ENCODE peak calls at places on chromosomes 2 and 18, in seven cellular contexts. One of them, this sample, is unnamed.

GRCh38 chr18:32093106-32093511 is 1.4 kb downstream of the RNF138 start:
- DNase-seq in kidney epithelial cell: no peak
- DNase-seq in HFFc6: peak; percentile 45
- DNase-seq in activated naive CD4-positive, alpha-beta T cell: peak; percentile 11
- DNase-seq in fibroblast of pulmonary artery: peak; percentile 58
- DNase-seq in AML-193: peak; percentile 48
- DNase-seq in fibroblast of the conjunctiva: peak; percentile 22
- DNase-seq in this sample: no peak

GRCh38 chr18:6055711-6056110 is 160.4 kb upstream of the TMEM200C start:
- DNase-seq in fibroblast of the conjunctiva: no peak
- DNase-seq in AML-193: no peak
- DNase-seq in activated naive CD4-positive, alpha-beta T cell: no peak
- DNase-seq in kidney epithelial cell: no peak
- DNase-seq in HFFc6: peak; percentile 40
- DNase-seq in fibroblast of pulmonary artery: peak; percentile 45
- DNase-seq in this sample: no peak

GRCh38 chr2:636649-637405 is 40.4 kb downstream of the TMEM18 start:
- DNase-seq in AML-193: peak; percentile 12
- DNase-seq in fibroblast of pulmonary artery: peak; percentile 70
- DNase-seq in activated naive CD4-positive, alpha-beta T cell: peak; percentile 42
- DNase-seq in kidney epithelial cell: no peak
- DNase-seq in fibroblast of the conjunctiva: peak; percentile 47
- DNase-seq in HFFc6: peak; percentile 36
- DNase-seq in this sample: no peak

GRCh38 chr2:11406492-11407381 is 59.2 kb downstream of the E2F6 start:
- DNase-seq in fibroblast of the conjunctiva: peak; percentile 35
- DNase-seq in HFFc6: peak; percentile 96
- DNase-seq in activated naive CD4-positive, alpha-beta T cell: no peak
- DNase-seq in kidney epithelial cell: peak; percentile 25
- DNase-seq in fibroblast of pulmonary artery: peak; percentile 61
- DNase-seq in AML-193: no peak
- DNase-seq in this sample: peak; percentile 69

GRCh38 chr2:212208467-212208866 is 330.1 kb downstream of the ERBB4 start:
- DNase-seq in activated naive CD4-positive, alpha-beta T cell: no peak
- DNase-seq in HFFc6: no peak
- DNase-seq in fibroblast of pulmonary artery: no peak
- DNase-seq in fibroblast of the conjunctiva: no peak
- DNase-seq in AML-193: no peak
- DNase-seq in kidney epithelial cell: no peak
- DNase-seq in this sample: no peak

GRCh38 chr2:111135910-111136297 is 15.2 kb downstream of the BCL2L11 start:
- DNase-seq in kidney epithelial cell: no peak
- DNase-seq in AML-193: no peak
- DNase-seq in activated naive CD4-positive, alpha-beta T cell: no peak
- DNase-seq in HFFc6: no peak
- DNase-seq in fibroblast of the conjunctiva: peak; percentile 18
- DNase-seq in fibroblast of pulmonary artery: peak; percentile 73
- DNase-seq in this sample: no peak

GRCh38 chr2:207683879-207684627 is 27.4 kb upstream of the CCNYL1 start:
- DNase-seq in activated naive CD4-positive, alpha-beta T cell: no peak
- DNase-seq in HFFc6: peak; percentile 79
- DNase-seq in AML-193: no peak
- DNase-seq in fibroblast of pulmonary artery: peak; percentile 43
- DNase-seq in fibroblast of the conjunctiva: no peak
- DNase-seq in kidney epithelial cell: peak; percentile 89
- DNase-seq in this sample: no peak

GRCh38 chr2:99865818-99866676 is 276.3 kb downstream of the AFF3 start:
- DNase-seq in HFFc6: peak; percentile 35
- DNase-seq in fibroblast of pulmonary artery: no peak
- DNase-seq in kidney epithelial cell: no peak
- DNase-seq in activated naive CD4-positive, alpha-beta T cell: no peak
- DNase-seq in AML-193: no peak
- DNase-seq in fibroblast of the conjunctiva: peak; percentile 78
- DNase-seq in this sample: no peak

GRCh38 chr2:96147593-96148201 is 2.5 kb upstream of the DUSP2 start:
- DNase-seq in activated naive CD4-positive, alpha-beta T cell: no peak
- DNase-seq in fibroblast of pulmonary artery: no peak
- DNase-seq in fibroblast of the conjunctiva: no peak
- DNase-seq in kidney epithelial cell: no peak
- DNase-seq in HFFc6: no peak
- DNase-seq in AML-193: no peak
- DNase-seq in this sample: peak; percentile 1

GRCh38 chr18:10661333-10661732 is 135.5 kb downstream of the NAPG start:
- DNase-seq in kidney epithelial cell: peak; percentile 34
- DNase-seq in AML-193: no peak
- DNase-seq in fibroblast of pulmonary artery: peak; percentile 65
- DNase-seq in fibroblast of the conjunctiva: peak; percentile 67
- DNase-seq in activated naive CD4-positive, alpha-beta T cell: no peak
- DNase-seq in HFFc6: no peak
- DNase-seq in this sample: no peak

GRCh38 chr18:76581261-76581660 is 86.2 kb upstream of the ZNF516 start:
- DNase-seq in AML-193: no peak
- DNase-seq in fibroblast of pulmonary artery: no peak
- DNase-seq in HFFc6: no peak
- DNase-seq in fibroblast of the conjunctiva: no peak
- DNase-seq in activated naive CD4-positive, alpha-beta T cell: no peak
- DNase-seq in kidney epithelial cell: no peak
- DNase-seq in this sample: no peak

GRCh38 chr18:46706968-46707367 is 49.9 kb downstream of the ST8SIA5 start:
- DNase-seq in kidney epithelial cell: peak; percentile 45
- DNase-seq in AML-193: no peak
- DNase-seq in HFFc6: peak; percentile 30
- DNase-seq in fibroblast of pulmonary artery: no peak
- DNase-seq in fibroblast of the conjunctiva: no peak
- DNase-seq in activated naive CD4-positive, alpha-beta T cell: no peak
- DNase-seq in this sample: no peak

GRCh38 chr2:173943139-173943538 is 22.0 kb downstream of the SP3 start:
- DNase-seq in fibroblast of the conjunctiva: no peak
- DNase-seq in AML-193: no peak
- DNase-seq in fibroblast of pulmonary artery: no peak
- DNase-seq in HFFc6: no peak
- DNase-seq in activated naive CD4-positive, alpha-beta T cell: no peak
- DNase-seq in kidney epithelial cell: no peak
- DNase-seq in this sample: no peak

GRCh38 chr2:40401896-40402295 is 50.0 kb downstream of the SLC8A1 start:
- DNase-seq in activated naive CD4-positive, alpha-beta T cell: no peak
- DNase-seq in HFFc6: peak; percentile 89
- DNase-seq in kidney epithelial cell: peak; percentile 82
- DNase-seq in fibroblast of pulmonary artery: peak; percentile 81
- DNase-seq in AML-193: no peak
- DNase-seq in fibroblast of the conjunctiva: peak; percentile 57
- DNase-seq in this sample: no peak

GRCh38 chr18:2406544-2406943 is 164.8 kb downstream of the METTL4 start:
- DNase-seq in fibroblast of pulmonary artery: peak; percentile 63
- DNase-seq in kidney epithelial cell: no peak
- DNase-seq in HFFc6: peak; percentile 60
- DNase-seq in AML-193: no peak
- DNase-seq in fibroblast of the conjunctiva: peak; percentile 3
- DNase-seq in activated naive CD4-positive, alpha-beta T cell: no peak
- DNase-seq in this sample: no peak

GRCh38 chr2:108538000-108538625 is 3.8 kb downstream of the LIMS1 start:
- DNase-seq in HFFc6: no peak
- DNase-seq in kidney epithelial cell: no peak
- DNase-seq in AML-193: no peak
- DNase-seq in activated naive CD4-positive, alpha-beta T cell: no peak
- DNase-seq in fibroblast of the conjunctiva: no peak
- DNase-seq in fibroblast of pulmonary artery: no peak
- DNase-seq in this sample: no peak

GRCh38 chr2:76316691-76317090 is 606.0 kb upstream of the GCFC2 start:
- DNase-seq in kidney epithelial cell: no peak
- DNase-seq in fibroblast of the conjunctiva: no peak
- DNase-seq in activated naive CD4-positive, alpha-beta T cell: no peak
- DNase-seq in HFFc6: no peak
- DNase-seq in AML-193: no peak
- DNase-seq in fibroblast of pulmonary artery: no peak
- DNase-seq in this sample: no peak

GRCh38 chr2:3649581-3649980 is 8.4 kb upstream of the ALLC start:
- DNase-seq in kidney epithelial cell: no peak
- DNase-seq in AML-193: no peak
- DNase-seq in activated naive CD4-positive, alpha-beta T cell: no peak
- DNase-seq in fibroblast of the conjunctiva: no peak
- DNase-seq in HFFc6: no peak
- DNase-seq in fibroblast of pulmonary artery: no peak
- DNase-seq in this sample: no peak

GRCh38 chr2:160427629-160428424 is 65.8 kb downstream of the RBMS1 start:
- DNase-seq in activated naive CD4-positive, alpha-beta T cell: peak; percentile 42
- DNase-seq in fibroblast of the conjunctiva: peak; percentile 79
- DNase-seq in AML-193: peak; percentile 52
- DNase-seq in HFFc6: peak; percentile 47
- DNase-seq in kidney epithelial cell: no peak
- DNase-seq in fibroblast of pulmonary artery: peak; percentile 91
- DNase-seq in this sample: no peak

GRCh38 chr2:128523490-128523889 is 204.8 kb upstream of the HS6ST1 start:
- DNase-seq in fibroblast of the conjunctiva: no peak
- DNase-seq in fibroblast of pulmonary artery: no peak
- DNase-seq in AML-193: no peak
- DNase-seq in kidney epithelial cell: no peak
- DNase-seq in HFFc6: no peak
- DNase-seq in activated naive CD4-positive, alpha-beta T cell: no peak
- DNase-seq in this sample: no peak

GRCh38 chr2:176076063-176076462 is 7.7 kb downstream of the EVX2 start:
- DNase-seq in activated naive CD4-positive, alpha-beta T cell: no peak
- DNase-seq in kidney epithelial cell: no peak
- DNase-seq in AML-193: no peak
- DNase-seq in HFFc6: no peak
- DNase-seq in fibroblast of the conjunctiva: no peak
- DNase-seq in fibroblast of pulmonary artery: no peak
- DNase-seq in this sample: no peak

GRCh38 chr18:50287028-50287440 is 458 bp downstream of the CXXC1 start:
- DNase-seq in fibroblast of the conjunctiva: no peak
- DNase-seq in AML-193: no peak
- DNase-seq in HFFc6: no peak
- DNase-seq in kidney epithelial cell: no peak
- DNase-seq in activated naive CD4-positive, alpha-beta T cell: no peak
- DNase-seq in fibroblast of pulmonary artery: no peak
- DNase-seq in this sample: no peak

GRCh38 chr18:78722959-78723706 is 256.5 kb upstream of the SALL3 start:
- DNase-seq in fibroblast of the conjunctiva: no peak
- DNase-seq in AML-193: no peak
- DNase-seq in kidney epithelial cell: no peak
- DNase-seq in HFFc6: no peak
- DNase-seq in activated naive CD4-positive, alpha-beta T cell: no peak
- DNase-seq in fibroblast of pulmonary artery: no peak
- DNase-seq in this sample: no peak

GRCh38 chr2:26401739-26402541 is at the start of gene DRC1:
- DNase-seq in AML-193: no peak
- DNase-seq in HFFc6: peak; percentile 76
- DNase-seq in fibroblast of the conjunctiva: peak; percentile 60
- DNase-seq in activated naive CD4-positive, alpha-beta T cell: no peak
- DNase-seq in fibroblast of pulmonary artery: peak; percentile 76
- DNase-seq in kidney epithelial cell: peak; percentile 48
- DNase-seq in this sample: peak; percentile 16

GRCh38 chr2:171824086-171824485 is 70.0 kb downstream of the SLC25A12 start:
- DNase-seq in kidney epithelial cell: no peak
- DNase-seq in AML-193: peak; percentile 89
- DNase-seq in fibroblast of the conjunctiva: no peak
- DNase-seq in activated naive CD4-positive, alpha-beta T cell: no peak
- DNase-seq in fibroblast of pulmonary artery: peak; percentile 77
- DNase-seq in HFFc6: peak; percentile 33
- DNase-seq in this sample: no peak

GRCh38 chr2:128457006-128457604 is 138.4 kb upstream of the HS6ST1 start:
- DNase-seq in AML-193: no peak
- DNase-seq in activated naive CD4-positive, alpha-beta T cell: no peak
- DNase-seq in kidney epithelial cell: no peak
- DNase-seq in fibroblast of the conjunctiva: no peak
- DNase-seq in HFFc6: no peak
- DNase-seq in fibroblast of pulmonary artery: no peak
- DNase-seq in this sample: no peak

GRCh38 chr2:239832101-239832994 is 192.8 kb downstream of the NDUFA10 start:
- DNase-seq in kidney epithelial cell: no peak
- DNase-seq in activated naive CD4-positive, alpha-beta T cell: no peak
- DNase-seq in fibroblast of pulmonary artery: no peak
- DNase-seq in HFFc6: no peak
- DNase-seq in AML-193: no peak
- DNase-seq in fibroblast of the conjunctiva: no peak
- DNase-seq in this sample: no peak

GRCh38 chr18:51098082-51098481 is 68.1 kb downstream of the SMAD4 start:
- DNase-seq in fibroblast of the conjunctiva: no peak
- DNase-seq in fibroblast of pulmonary artery: no peak
- DNase-seq in AML-193: no peak
- DNase-seq in kidney epithelial cell: no peak
- DNase-seq in activated naive CD4-positive, alpha-beta T cell: no peak
- DNase-seq in HFFc6: no peak
- DNase-seq in this sample: no peak

GRCh38 chr2:207316906-207317305 is 151.2 kb upstream of the KLF7 start:
- DNase-seq in fibroblast of pulmonary artery: no peak
- DNase-seq in AML-193: no peak
- DNase-seq in HFFc6: no peak
- DNase-seq in fibroblast of the conjunctiva: no peak
- DNase-seq in kidney epithelial cell: no peak
- DNase-seq in activated naive CD4-positive, alpha-beta T cell: no peak
- DNase-seq in this sample: no peak

GRCh38 chr2:240387669-240388358 is 47.6 kb upstream of the GPC1 start:
- DNase-seq in activated naive CD4-positive, alpha-beta T cell: no peak
- DNase-seq in fibroblast of pulmonary artery: peak; percentile 96
- DNase-seq in HFFc6: peak; percentile 98
- DNase-seq in fibroblast of the conjunctiva: peak; percentile 84
- DNase-seq in AML-193: no peak
- DNase-seq in kidney epithelial cell: peak; percentile 76
- DNase-seq in this sample: peak; percentile 23